ENCODE peak calls at places on chromosomes 11 and 22, in six cellular contexts. One of them, this sample, is unnamed.

GRCh38 chr11:12975149-12975548 is 34.0 kb upstream of the RASSF10 start:
- DNase-seq in activated CD8-positive, alpha-beta T cell treated with anti-CD3 and anti-CD28 coated beads for 36 hours: no peak
- DNase-seq in heart left ventricle: no peak
- DNase-seq in bronchial epithelial cell: no peak
- DNase-seq in HCT116: no peak
- DNase-seq in OCI-LY7: no peak
- DNase-seq in this sample: no peak

GRCh38 chr11:35036642-35037041 is 102.3 kb upstream of the CD44 start:
- DNase-seq in bronchial epithelial cell: no peak
- DNase-seq in heart left ventricle: no peak
- DNase-seq in OCI-LY7: no peak
- DNase-seq in activated CD8-positive, alpha-beta T cell treated with anti-CD3 and anti-CD28 coated beads for 36 hours: peak; percentile 53
- DNase-seq in HCT116: no peak
- DNase-seq in this sample: no peak

GRCh38 chr11:83172551-83172950 is 15.6 kb downstream of the PCF11 start:
- DNase-seq in heart left ventricle: no peak
- DNase-seq in HCT116: no peak
- DNase-seq in OCI-LY7: no peak
- DNase-seq in activated CD8-positive, alpha-beta T cell treated with anti-CD3 and anti-CD28 coated beads for 36 hours: no peak
- DNase-seq in bronchial epithelial cell: no peak
- DNase-seq in this sample: no peak

GRCh38 chr22:21818487-21819182 is 48.8 kb downstream of the MAPK1 start:
- DNase-seq in OCI-LY7: no peak
- DNase-seq in heart left ventricle: no peak
- DNase-seq in bronchial epithelial cell: no peak
- DNase-seq in activated CD8-positive, alpha-beta T cell treated with anti-CD3 and anti-CD28 coated beads for 36 hours: no peak
- DNase-seq in HCT116: no peak
- DNase-seq in this sample: no peak

GRCh38 chr22:44884968-44885805 is 124.6 kb downstream of the PHF21B start:
- DNase-seq in HCT116: no peak
- DNase-seq in OCI-LY7: no peak
- DNase-seq in activated CD8-positive, alpha-beta T cell treated with anti-CD3 and anti-CD28 coated beads for 36 hours: no peak
- DNase-seq in bronchial epithelial cell: no peak
- DNase-seq in heart left ventricle: no peak
- DNase-seq in this sample: peak; percentile 69

GRCh38 chr11:118658372-118659313 is 20.8 kb downstream of the TREH start:
- DNase-seq in HCT116: no peak
- DNase-seq in activated CD8-positive, alpha-beta T cell treated with anti-CD3 and anti-CD28 coated beads for 36 hours: peak; percentile 13
- DNase-seq in OCI-LY7: no peak
- DNase-seq in heart left ventricle: no peak
- DNase-seq in bronchial epithelial cell: no peak
- DNase-seq in this sample: peak; percentile 19

GRCh38 chr11:30016588-30017363 is at the start of gene KCNA4:
- DNase-seq in heart left ventricle: peak; percentile 38
- DNase-seq in OCI-LY7: no peak
- DNase-seq in HCT116: no peak
- DNase-seq in activated CD8-positive, alpha-beta T cell treated with anti-CD3 and anti-CD28 coated beads for 36 hours: no peak
- DNase-seq in bronchial epithelial cell: no peak
- DNase-seq in this sample: no peak

GRCh38 chr22:41910050-41910598 is 4.8 kb downstream of the SHISA8 start:
- DNase-seq in heart left ventricle: no peak
- DNase-seq in OCI-LY7: no peak
- DNase-seq in HCT116: no peak
- DNase-seq in activated CD8-positive, alpha-beta T cell treated with anti-CD3 and anti-CD28 coated beads for 36 hours: no peak
- DNase-seq in bronchial epithelial cell: no peak
- DNase-seq in this sample: no peak

GRCh38 chr22:47397673-47398072 is 635.2 kb downstream of the TBC1D22A start:
- DNase-seq in activated CD8-positive, alpha-beta T cell treated with anti-CD3 and anti-CD28 coated beads for 36 hours: no peak
- DNase-seq in OCI-LY7: no peak
- DNase-seq in heart left ventricle: no peak
- DNase-seq in bronchial epithelial cell: no peak
- DNase-seq in HCT116: no peak
- DNase-seq in this sample: no peak

GRCh38 chr11:70415176-70415575 is 16.8 kb downstream of the CTTN start:
- DNase-seq in HCT116: no peak
- DNase-seq in bronchial epithelial cell: no peak
- DNase-seq in OCI-LY7: no peak
- DNase-seq in heart left ventricle: no peak
- DNase-seq in activated CD8-positive, alpha-beta T cell treated with anti-CD3 and anti-CD28 coated beads for 36 hours: no peak
- DNase-seq in this sample: no peak

GRCh38 chr11:12164061-12165014 is 53.9 kb downstream of the MICAL2 start:
- DNase-seq in HCT116: peak; percentile 93
- DNase-seq in OCI-LY7: no peak
- DNase-seq in bronchial epithelial cell: peak; percentile 72
- DNase-seq in activated CD8-positive, alpha-beta T cell treated with anti-CD3 and anti-CD28 coated beads for 36 hours: peak; percentile 40
- DNase-seq in heart left ventricle: no peak
- DNase-seq in this sample: peak; percentile 63

GRCh38 chr22:31488988-31489617 is 539 bp downstream of the EIF4ENIF1 start:
- DNase-seq in OCI-LY7: peak; percentile 52
- DNase-seq in HCT116: no peak
- DNase-seq in bronchial epithelial cell: no peak
- DNase-seq in heart left ventricle: peak; percentile 53
- DNase-seq in activated CD8-positive, alpha-beta T cell treated with anti-CD3 and anti-CD28 coated beads for 36 hours: peak; percentile 53
- DNase-seq in this sample: peak; percentile 33

GRCh38 chr11:16001044-16001568 is 355.2 kb downstream of the SOX6 start:
- DNase-seq in activated CD8-positive, alpha-beta T cell treated with anti-CD3 and anti-CD28 coated beads for 36 hours: no peak
- DNase-seq in heart left ventricle: no peak
- DNase-seq in HCT116: no peak
- DNase-seq in OCI-LY7: no peak
- DNase-seq in bronchial epithelial cell: no peak
- DNase-seq in this sample: no peak

GRCh38 chr11:112320668-112321067 is 60.0 kb upstream of the PLET1 start:
- DNase-seq in heart left ventricle: peak; percentile 85
- DNase-seq in bronchial epithelial cell: peak; percentile 87
- DNase-seq in HCT116: no peak
- DNase-seq in activated CD8-positive, alpha-beta T cell treated with anti-CD3 and anti-CD28 coated beads for 36 hours: no peak
- DNase-seq in OCI-LY7: no peak
- DNase-seq in this sample: peak; percentile 72

GRCh38 chr11:108324587-108324986 is 101.7 kb downstream of the ATM start:
- DNase-seq in bronchial epithelial cell: peak; percentile 61
- DNase-seq in activated CD8-positive, alpha-beta T cell treated with anti-CD3 and anti-CD28 coated beads for 36 hours: no peak
- DNase-seq in OCI-LY7: no peak
- DNase-seq in HCT116: no peak
- DNase-seq in heart left ventricle: no peak
- DNase-seq in this sample: no peak

GRCh38 chr22:32334640-32335365 is 22.9 kb upstream of the RFPL3 start:
- DNase-seq in HCT116: no peak
- DNase-seq in bronchial epithelial cell: no peak
- DNase-seq in OCI-LY7: no peak
- DNase-seq in heart left ventricle: peak; percentile 81
- DNase-seq in activated CD8-positive, alpha-beta T cell treated with anti-CD3 and anti-CD28 coated beads for 36 hours: no peak
- DNase-seq in this sample: no peak

GRCh38 chr22:37177221-37177620 is 10.8 kb downstream of the C1QTNF6 start:
- DNase-seq in activated CD8-positive, alpha-beta T cell treated with anti-CD3 and anti-CD28 coated beads for 36 hours: peak; percentile 4
- DNase-seq in bronchial epithelial cell: no peak
- DNase-seq in heart left ventricle: peak; percentile 10
- DNase-seq in OCI-LY7: no peak
- DNase-seq in HCT116: no peak
- DNase-seq in this sample: no peak

GRCh38 chr11:5153574-5154431 is 754 bp downstream of the OR52A1 start:
- DNase-seq in heart left ventricle: no peak
- DNase-seq in bronchial epithelial cell: no peak
- DNase-seq in HCT116: no peak
- DNase-seq in OCI-LY7: no peak
- DNase-seq in activated CD8-positive, alpha-beta T cell treated with anti-CD3 and anti-CD28 coated beads for 36 hours: no peak
- DNase-seq in this sample: no peak

GRCh38 chr11:63944987-63945386 is 6.2 kb downstream of the NAA40 start:
- DNase-seq in bronchial epithelial cell: no peak
- DNase-seq in HCT116: no peak
- DNase-seq in heart left ventricle: peak; percentile 72
- DNase-seq in OCI-LY7: no peak
- DNase-seq in activated CD8-positive, alpha-beta T cell treated with anti-CD3 and anti-CD28 coated beads for 36 hours: no peak
- DNase-seq in this sample: no peak

GRCh38 chr11:96055706-96056387 is 131.9 kb upstream of the MTMR2 start:
- DNase-seq in bronchial epithelial cell: peak; percentile 52
- DNase-seq in heart left ventricle: no peak
- DNase-seq in activated CD8-positive, alpha-beta T cell treated with anti-CD3 and anti-CD28 coated beads for 36 hours: peak; percentile 56
- DNase-seq in OCI-LY7: no peak
- DNase-seq in HCT116: no peak
- DNase-seq in this sample: peak; percentile 38

GRCh38 chr11:749731-750130 is 2.5 kb downstream of the TALDO1 start:
- DNase-seq in bronchial epithelial cell: no peak
- DNase-seq in heart left ventricle: no peak
- DNase-seq in OCI-LY7: no peak
- DNase-seq in HCT116: no peak
- DNase-seq in activated CD8-positive, alpha-beta T cell treated with anti-CD3 and anti-CD28 coated beads for 36 hours: no peak
- DNase-seq in this sample: no peak

DNA sequence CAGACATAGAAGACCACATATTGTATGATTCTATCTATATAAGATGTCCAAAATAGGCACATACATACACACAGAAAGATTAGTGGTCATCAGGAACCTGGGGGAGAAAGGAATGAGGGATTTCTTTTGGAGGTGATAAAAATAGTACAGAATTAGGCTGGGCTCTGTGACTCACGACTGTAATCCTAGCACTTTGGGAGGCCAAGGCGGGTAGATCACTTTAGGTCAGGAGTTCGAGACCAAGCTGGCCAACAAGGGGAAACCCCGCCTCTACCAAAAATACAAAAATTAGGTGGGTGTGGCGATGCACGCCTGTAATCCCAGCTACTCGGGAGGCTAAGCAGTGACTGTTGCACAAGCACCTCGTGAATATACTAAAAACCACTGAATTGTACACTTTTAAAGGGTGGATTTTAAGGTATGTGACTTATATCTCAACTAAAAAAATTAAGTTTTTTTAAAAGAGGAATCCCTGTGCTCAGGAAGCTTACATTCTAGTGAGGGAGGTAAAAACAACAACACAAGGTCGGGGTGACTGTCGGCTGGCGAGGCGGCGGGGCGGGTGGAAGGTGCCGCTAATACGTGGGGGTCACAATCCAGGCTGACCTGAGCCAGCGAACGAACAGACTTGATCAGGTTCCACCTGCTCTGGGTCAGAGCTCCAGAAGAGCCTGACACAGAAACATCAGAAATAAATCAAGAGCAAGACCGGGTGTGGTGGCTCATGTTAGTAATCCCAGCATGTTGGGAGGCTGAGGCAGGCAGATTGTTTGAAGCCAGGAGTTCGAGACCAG is 25.3 kb upstream of the TESMIN start:
- DNase-seq in OCI-LY7: no peak
- DNase-seq in bronchial epithelial cell: no peak
- DNase-seq in heart left ventricle: no peak
- DNase-seq in HCT116: peak; percentile 15
- DNase-seq in activated CD8-positive, alpha-beta T cell treated with anti-CD3 and anti-CD28 coated beads for 36 hours: no peak
- DNase-seq in this sample: peak; percentile 23
- TF ChIP-seq CTCF in OCI-LY7: no peak
- TF ChIP-seq CTCF in bronchial epithelial cell: no peak
- TF ChIP-seq CTCF in heart left ventricle: no peak
- TF ChIP-seq CTCF in HCT116: no peak
- TF ChIP-seq CTCF in activated CD8-positive, alpha-beta T cell treated with anti-CD3 and anti-CD28 coated beads for 36 hours: no peak
- TF ChIP-seq CTCF in this sample: no peak

DNA sequence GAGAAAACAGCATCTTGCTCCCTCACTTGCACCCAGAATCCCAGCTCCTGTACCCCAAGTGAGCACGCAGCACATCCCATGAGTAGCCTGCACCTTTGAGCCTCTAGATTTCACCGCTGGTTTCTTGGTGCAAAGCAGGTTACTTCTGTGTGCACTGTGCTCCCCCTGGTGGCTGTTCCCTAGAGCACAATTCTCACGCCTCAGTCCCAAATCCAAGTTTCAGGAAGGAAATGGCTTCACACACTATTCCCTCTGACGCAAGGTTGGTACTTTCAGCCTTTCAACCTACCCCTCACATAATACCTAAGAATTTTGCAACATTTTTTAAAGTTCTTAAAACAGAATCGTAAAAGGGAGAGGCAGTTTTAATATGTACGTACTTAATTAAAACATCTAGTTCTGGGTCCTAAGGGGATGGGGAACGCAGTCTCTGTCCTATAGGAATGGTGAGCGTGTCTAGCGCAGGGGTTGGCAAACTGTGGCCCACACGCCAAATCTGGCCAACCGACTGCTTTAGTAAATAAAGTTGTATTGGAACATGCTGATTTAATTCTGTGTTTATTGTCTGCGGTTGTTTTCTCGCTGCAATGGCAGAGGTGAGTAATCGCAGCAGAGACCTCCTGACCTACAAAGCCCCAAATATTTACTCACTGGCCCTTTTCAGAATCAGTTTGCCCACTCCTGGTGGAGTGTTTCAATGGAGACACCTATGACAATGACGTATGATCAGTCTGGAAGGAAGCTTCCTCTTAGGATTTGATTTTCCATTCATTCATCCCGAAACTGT is 27.5 kb downstream of the DHCR7 start:
- DNase-seq in OCI-LY7: peak; percentile 81
- DNase-seq in heart left ventricle: no peak
- DNase-seq in activated CD8-positive, alpha-beta T cell treated with anti-CD3 and anti-CD28 coated beads for 36 hours: peak; percentile 47
- DNase-seq in bronchial epithelial cell: peak; percentile 51
- DNase-seq in HCT116: peak; percentile 56
- DNase-seq in this sample: peak; percentile 63
- TF ChIP-seq CTCF in OCI-LY7: peak; percentile 96
- TF ChIP-seq CTCF in heart left ventricle: peak; percentile 61
- TF ChIP-seq CTCF in activated CD8-positive, alpha-beta T cell treated with anti-CD3 and anti-CD28 coated beads for 36 hours: peak; percentile 81
- TF ChIP-seq CTCF in bronchial epithelial cell: peak; percentile 82
- TF ChIP-seq CTCF in HCT116: peak; percentile 84
- TF ChIP-seq CTCF in this sample: peak; percentile 72

GRCh38 chr22:39292002-39292401 is 27.4 kb downstream of the RPL3 start:
- DNase-seq in OCI-LY7: no peak
- DNase-seq in heart left ventricle: no peak
- DNase-seq in bronchial epithelial cell: no peak
- DNase-seq in activated CD8-positive, alpha-beta T cell treated with anti-CD3 and anti-CD28 coated beads for 36 hours: no peak
- DNase-seq in HCT116: no peak
- DNase-seq in this sample: peak; percentile 92

GRCh38 chr22:39290248-39290720 is 29.1 kb downstream of the RPL3 start:
- DNase-seq in HCT116: peak; percentile 48
- DNase-seq in OCI-LY7: no peak
- DNase-seq in heart left ventricle: no peak
- DNase-seq in activated CD8-positive, alpha-beta T cell treated with anti-CD3 and anti-CD28 coated beads for 36 hours: no peak
- DNase-seq in bronchial epithelial cell: peak; percentile 89
- DNase-seq in this sample: peak; percentile 73

GRCh38 chr22:39290724-39291161 is 28.7 kb downstream of the RPL3 start:
- DNase-seq in HCT116: no peak
- DNase-seq in heart left ventricle: peak; percentile 92
- DNase-seq in activated CD8-positive, alpha-beta T cell treated with anti-CD3 and anti-CD28 coated beads for 36 hours: no peak
- DNase-seq in bronchial epithelial cell: peak; percentile 51
- DNase-seq in OCI-LY7: no peak
- DNase-seq in this sample: peak; percentile 88

GRCh38 chr22:39292561-39293074 is 26.8 kb downstream of the RPL3 start:
- DNase-seq in heart left ventricle: peak; percentile 96
- DNase-seq in bronchial epithelial cell: peak; percentile 93
- DNase-seq in HCT116: peak; percentile 93
- DNase-seq in activated CD8-positive, alpha-beta T cell treated with anti-CD3 and anti-CD28 coated beads for 36 hours: no peak
- DNase-seq in OCI-LY7: no peak
- DNase-seq in this sample: peak; percentile 95

DNA sequence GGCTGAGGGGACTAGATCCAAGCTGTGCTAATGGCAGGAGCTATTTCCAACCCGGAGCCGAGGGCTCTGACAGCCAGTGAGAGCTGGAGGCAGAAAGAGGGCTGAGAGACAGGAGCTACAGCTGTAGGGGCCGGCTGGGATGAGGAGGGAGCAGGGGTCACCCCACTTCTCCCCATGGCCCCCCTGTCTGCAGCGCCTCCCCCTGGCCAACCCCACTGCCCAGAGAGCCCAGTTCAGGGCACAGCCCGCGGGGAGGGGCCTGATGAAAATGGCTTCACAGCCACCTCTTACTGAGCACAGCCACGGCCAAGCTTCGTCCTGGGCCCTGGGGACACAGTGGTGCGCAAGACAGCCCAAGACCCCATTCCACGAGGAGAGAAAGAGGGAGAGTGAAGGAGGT is 27.9 kb downstream of the RPL3 start:
- DNase-seq in HCT116: no peak
- DNase-seq in heart left ventricle: no peak
- DNase-seq in bronchial epithelial cell: no peak
- DNase-seq in OCI-LY7: no peak
- DNase-seq in activated CD8-positive, alpha-beta T cell treated with anti-CD3 and anti-CD28 coated beads for 36 hours: no peak
- DNase-seq in this sample: no peak
- TF ChIP-seq CTCF in HCT116: no peak
- TF ChIP-seq CTCF in heart left ventricle: no peak
- TF ChIP-seq CTCF in bronchial epithelial cell: peak; percentile 26
- TF ChIP-seq CTCF in OCI-LY7: peak; percentile 49
- TF ChIP-seq CTCF in activated CD8-positive, alpha-beta T cell treated with anti-CD3 and anti-CD28 coated beads for 36 hours: no peak
- TF ChIP-seq CTCF in this sample: peak; percentile 35

GRCh38 chr22:29031236-29031982 is 30.2 kb downstream of the C22orf31 start:
- DNase-seq in bronchial epithelial cell: peak; percentile 70
- DNase-seq in heart left ventricle: peak; percentile 69
- DNase-seq in activated CD8-positive, alpha-beta T cell treated with anti-CD3 and anti-CD28 coated beads for 36 hours: peak; percentile 36
- DNase-seq in OCI-LY7: no peak
- DNase-seq in HCT116: peak; percentile 97
- DNase-seq in this sample: peak; percentile 84
- TF ChIP-seq CTCF in bronchial epithelial cell: no peak
- TF ChIP-seq CTCF in heart left ventricle: peak; percentile 9
- TF ChIP-seq CTCF in activated CD8-positive, alpha-beta T cell treated with anti-CD3 and anti-CD28 coated beads for 36 hours: no peak
- TF ChIP-seq CTCF in OCI-LY7: no peak
- TF ChIP-seq CTCF in HCT116: no peak
- TF ChIP-seq CTCF in this sample: peak; percentile 18